ENCODE peak calls at places on chromosomes 1 and 21, in nine cellular contexts. C, L, S, I, F, Y, O, V and J are unnamed samples.

GRCh38 chr1:157994704-157995540 is 1.5 kb downstream of the KIRREL1 start:
- DNase-seq in C (no peak), L (no peak), S (peak; percentile 82), I (peak; percentile 57), F (no peak), Y (no peak), O (no peak), V (no peak), J (no peak)

GRCh38 chr1:91552596-91552995 is 51.9 kb downstream of the CDC7 start:
- DNase-seq in C (no peak), L (no peak), S (no peak), I (no peak), F (no peak), Y (no peak), O (no peak), V (no peak), J (no peak)

GRCh38 chr21:27817061-27817460 is 850.2 kb upstream of the ADAMTS5 start:
- DNase-seq in C (no peak), L (no peak), S (no peak), I (no peak), F (no peak), Y (no peak), O (no peak), V (no peak), J (no peak)

GRCh38 chr1:53016705-53017104 is 45.3 kb upstream of the PODN start:
- DNase-seq in C (no peak), L (no peak), S (no peak), I (no peak), F (no peak), Y (no peak), O (no peak), V (no peak), J (no peak)

GRCh38 chr1:220893701-220894024 is 14.4 kb downstream of the HLX start:
- DNase-seq in C (no peak), L (no peak), S (no peak), I (no peak), F (no peak), Y (no peak), O (no peak), V (no peak), J (no peak)

GRCh38 chr1:161192476-161193465 is 6.1 kb downstream of the ADAMTS4 start:
- DNase-seq in C (peak; percentile 72), L (peak; percentile 59), S (peak; percentile 85), I (peak; percentile 55), F (peak; percentile 70), Y (peak; percentile 66), O (peak; percentile 50), V (peak; percentile 72), J (no peak)

GRCh38 chr21:39633770-39634181 is 21.0 kb downstream of the B3GALT5 start:
- DNase-seq in C (peak; percentile 77), L (no peak), S (no peak), I (no peak), F (no peak), Y (no peak), O (no peak), V (no peak), J (no peak)

GRCh38 chr1:165841582-165842362 is 14.4 kb downstream of the UCK2 start:
- DNase-seq in C (peak; percentile 33), L (no peak), S (no peak), I (no peak), F (no peak), Y (no peak), O (no peak), V (no peak), J (no peak)

GRCh38 chr1:221637641-221638041 is 104.2 kb downstream of the DUSP10 start:
- DNase-seq in C (peak; percentile 15), L (no peak), S (peak; percentile 66), I (no peak), F (no peak), Y (peak; percentile 11), O (no peak), V (no peak), J (no peak)

GRCh38 chr1:100034465-100034864 is 64.7 kb downstream of the SLC35A3 start:
- DNase-seq in C (peak; percentile 31), L (no peak), S (no peak), I (no peak), F (no peak), Y (no peak), O (no peak), V (no peak), J (no peak)

GRCh38 chr1:30409476-30410152 is 313.8 kb downstream of the MATN1 start:
- DNase-seq in C (no peak), L (no peak), S (no peak), I (peak; percentile 5), F (peak; percentile 30), Y (peak; percentile 1), O (no peak), V (peak; percentile 14), J (no peak)

GRCh38 chr1:77950873-77951272 is 28.0 kb downstream of the FUBP1 start:
- DNase-seq in C (no peak), L (no peak), S (no peak), I (no peak), F (no peak), Y (no peak), O (no peak), V (no peak), J (no peak)

GRCh38 chr1:71651229-71651628 is 570.4 kb upstream of the ZRANB2 start:
- DNase-seq in C (no peak), L (no peak), S (no peak), I (no peak), F (no peak), Y (no peak), O (no peak), V (no peak), J (no peak)

GRCh38 chr1:170831276-170831675 is 104.1 kb upstream of the MROH9 start:
- DNase-seq in C (no peak), L (no peak), S (no peak), I (no peak), F (no peak), Y (no peak), O (no peak), V (no peak), J (no peak)

GRCh38 chr1:82110366-82111254 is 309.9 kb downstream of the ADGRL2 start:
- DNase-seq in C (no peak), L (no peak), S (no peak), I (no peak), F (no peak), Y (no peak), O (no peak), V (no peak), J (no peak)

GRCh38 chr1:12697406-12697805 is 18.5 kb upstream of the AADACL3 start:
- DNase-seq in C (no peak), L (no peak), S (no peak), I (no peak), F (no peak), Y (no peak), O (no peak), V (no peak), J (no peak)

GRCh38 chr1:173669491-173669941 is at the start of gene ANKRD45:
- DNase-seq in C (peak; percentile 56), L (peak; percentile 57), S (no peak), I (peak; percentile 36), F (peak; percentile 92), Y (peak; percentile 45), O (peak; percentile 85), V (no peak), J (no peak)

GRCh38 chr1:234619071-234619480 is 9.1 kb upstream of the IRF2BP2 start:
- DNase-seq in C (no peak), L (no peak), S (no peak), I (no peak), F (no peak), Y (no peak), O (no peak), V (no peak), J (no peak)

GRCh38 chr21:45076245-45076661 is 1.9 kb downstream of the ADARB1 start:
- DNase-seq in C (no peak), L (no peak), S (peak; percentile 38), I (no peak), F (no peak), Y (no peak), O (no peak), V (peak; percentile 17), J (no peak)
- TF ChIP-seq POLR2A in C (no peak), L (no peak), S (no peak), I (no peak), F (no peak), Y (no peak), O (no peak), V (no peak), J (no peak)

GRCh38 chr1:237953238-237953637 is 62.5 kb upstream of the ZP4 start:
- DNase-seq in C (peak; percentile 2), L (no peak), S (no peak), I (no peak), F (no peak), Y (no peak), O (no peak), V (no peak), J (no peak)
- TF ChIP-seq CTCF in C (no peak), L (peak; percentile 35), S (no peak), I (no peak), F (no peak), Y (no peak), O (no peak), V (no peak), J (no peak)

DNA sequence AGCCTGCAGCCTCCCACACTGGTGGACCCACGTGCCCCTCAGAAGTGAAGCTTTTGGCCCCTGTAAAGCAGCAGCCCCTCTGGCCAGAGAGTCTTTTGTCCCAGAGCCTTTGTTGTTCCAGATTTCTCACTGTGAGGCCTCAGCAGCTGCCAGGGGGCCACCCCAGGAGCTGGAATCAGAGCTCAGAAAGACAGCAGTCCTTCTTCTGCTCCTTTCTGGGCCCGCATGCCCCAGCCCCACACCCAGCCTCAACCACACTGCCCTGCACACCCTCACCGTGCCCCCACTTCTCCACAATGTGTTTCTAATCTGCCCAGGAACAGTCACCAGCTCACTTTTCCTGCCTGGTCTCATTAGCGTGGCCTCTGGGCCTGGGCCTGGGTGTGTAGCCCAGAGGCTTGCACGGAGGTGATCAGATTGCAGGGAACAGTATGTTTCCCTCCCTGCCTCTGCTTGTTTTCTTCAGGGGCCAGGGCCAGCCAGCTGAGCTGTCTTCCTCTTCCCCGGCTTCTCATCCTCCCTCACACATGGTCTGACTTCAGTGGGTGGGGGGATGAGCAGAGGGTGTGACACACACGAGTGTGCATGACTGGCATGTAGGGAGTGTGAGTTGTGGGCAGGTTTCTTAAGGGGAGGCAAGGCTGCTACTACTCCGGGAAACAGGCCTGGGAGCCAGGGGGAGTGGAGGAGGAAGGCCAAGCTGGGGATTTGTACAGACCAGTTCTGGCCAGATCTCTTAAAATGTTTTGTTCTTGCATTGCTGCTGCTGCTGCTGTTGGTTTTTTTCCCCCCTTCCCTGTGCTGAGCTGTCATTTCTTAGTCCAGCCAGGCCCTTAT is 82.5 kb upstream of the ZNF648 start:
- DNase-seq in C (no peak), L (peak; percentile 74), S (peak; percentile 96), I (peak; percentile 91), F (peak; percentile 54), Y (peak; percentile 55), O (peak; percentile 37), V (peak; percentile 82), J (peak; percentile 37)
- TF ChIP-seq POLR2A in C (no peak), L (no peak), S (no peak), I (peak; percentile 18), F (no peak), Y (peak; percentile 18), O (peak; percentile 69), V (no peak), J (peak; percentile 27)

DNA sequence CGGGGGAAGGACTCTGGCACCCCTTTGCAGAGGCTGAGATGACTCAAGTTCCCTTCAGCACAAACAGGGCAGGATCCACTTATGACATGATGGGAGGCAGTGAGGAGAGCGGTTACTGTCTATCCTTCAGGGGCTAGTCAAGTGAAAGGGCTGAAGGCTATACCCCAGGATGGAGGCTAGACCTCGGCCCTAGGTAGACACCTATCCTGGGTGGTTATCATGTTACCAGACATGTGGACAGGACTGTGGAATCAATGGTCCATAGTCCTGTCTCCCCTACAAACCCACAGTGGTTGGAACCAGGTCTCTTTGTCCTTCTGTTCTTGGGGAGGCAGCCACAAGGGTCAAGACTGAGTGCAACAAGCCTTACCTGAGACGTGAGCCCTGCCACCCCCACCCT is 19.8 kb downstream of the DMBX1 start:
- DNase-seq in C (no peak), L (no peak), S (no peak), I (no peak), F (no peak), Y (no peak), O (no peak), V (no peak), J (no peak)
- TF ChIP-seq CTCF in C (no peak), L (no peak), S (no peak), I (no peak), F (no peak), Y (no peak), O (no peak), V (no peak), J (no peak)